ENCODE peak calls at places on chromosomes 13 and 19, in nine cellular contexts. One of them, this sample, is unnamed.
A peak's percentile ranks its signal among the peaks of the same experiment; 100 is the strongest.

GRCh38 chr19:5571777-5572176 is 4.0 kb upstream of the TINCR start:
- DNase-seq in body of pancreas: no peak
- DNase-seq in Peyer's patch: no peak
- DNase-seq in CD8-positive, alpha-beta T cell: no peak
- DNase-seq in astrocyte: no peak
- DNase-seq in sigmoid colon: no peak
- DNase-seq in esophagus squamous epithelium: no peak
- DNase-seq in right atrium auricular region: no peak
- DNase-seq in esophagus muscularis mucosa: no peak
- DNase-seq in this sample: no peak

GRCh38 chr19:4768934-4769777 is 22.4 kb upstream of the FEM1A start:
- DNase-seq in right atrium auricular region: peak; percentile 66
- DNase-seq in esophagus squamous epithelium: no peak
- DNase-seq in body of pancreas: peak; percentile 90
- DNase-seq in sigmoid colon: peak; percentile 85
- DNase-seq in CD8-positive, alpha-beta T cell: peak; percentile 78
- DNase-seq in astrocyte: peak; percentile 72
- DNase-seq in Peyer's patch: peak; percentile 82
- DNase-seq in esophagus muscularis mucosa: no peak
- DNase-seq in this sample: peak; percentile 74

GRCh38 chr13:44755872-44756271 is 179.7 kb upstream of the TSC22D1 start:
- DNase-seq in sigmoid colon: no peak
- DNase-seq in body of pancreas: no peak
- DNase-seq in astrocyte: peak; percentile 86
- DNase-seq in right atrium auricular region: no peak
- DNase-seq in CD8-positive, alpha-beta T cell: no peak
- DNase-seq in Peyer's patch: no peak
- DNase-seq in esophagus squamous epithelium: no peak
- DNase-seq in esophagus muscularis mucosa: no peak
- DNase-seq in this sample: no peak

GRCh38 chr19:29467824-29468401 is 57.9 kb upstream of the VSTM2B start:
- DNase-seq in Peyer's patch: no peak
- DNase-seq in esophagus squamous epithelium: no peak
- DNase-seq in sigmoid colon: no peak
- DNase-seq in CD8-positive, alpha-beta T cell: peak; percentile 16
- DNase-seq in astrocyte: no peak
- DNase-seq in body of pancreas: no peak
- DNase-seq in esophagus muscularis mucosa: peak; percentile 53
- DNase-seq in right atrium auricular region: no peak
- DNase-seq in this sample: no peak

GRCh38 chr19:19588546-19588945 is 29.9 kb downstream of the PBX4 start:
- DNase-seq in CD8-positive, alpha-beta T cell: no peak
- DNase-seq in body of pancreas: no peak
- DNase-seq in esophagus muscularis mucosa: no peak
- DNase-seq in esophagus squamous epithelium: no peak
- DNase-seq in astrocyte: no peak
- DNase-seq in sigmoid colon: no peak
- DNase-seq in Peyer's patch: no peak
- DNase-seq in right atrium auricular region: no peak
- DNase-seq in this sample: no peak

GRCh38 chr13:46178821-46179220 is 3.2 kb downstream of the LCP1 start:
- DNase-seq in right atrium auricular region: no peak
- DNase-seq in Peyer's patch: no peak
- DNase-seq in body of pancreas: no peak
- DNase-seq in sigmoid colon: no peak
- DNase-seq in esophagus squamous epithelium: no peak
- DNase-seq in esophagus muscularis mucosa: no peak
- DNase-seq in astrocyte: no peak
- DNase-seq in CD8-positive, alpha-beta T cell: no peak
- DNase-seq in this sample: no peak

GRCh38 chr13:48653074-48654054 is at the start of gene CYSLTR2:
- DNase-seq in esophagus squamous epithelium: no peak
- DNase-seq in CD8-positive, alpha-beta T cell: no peak
- DNase-seq in body of pancreas: no peak
- DNase-seq in esophagus muscularis mucosa: peak; percentile 55
- DNase-seq in Peyer's patch: no peak
- DNase-seq in right atrium auricular region: no peak
- DNase-seq in astrocyte: peak; percentile 56
- DNase-seq in sigmoid colon: no peak
- DNase-seq in this sample: peak; percentile 9

GRCh38 chr13:101085551-101085950 is 330.8 kb downstream of the NALCN start:
- DNase-seq in astrocyte: no peak
- DNase-seq in esophagus muscularis mucosa: no peak
- DNase-seq in sigmoid colon: no peak
- DNase-seq in CD8-positive, alpha-beta T cell: no peak
- DNase-seq in esophagus squamous epithelium: no peak
- DNase-seq in right atrium auricular region: no peak
- DNase-seq in body of pancreas: no peak
- DNase-seq in Peyer's patch: no peak
- DNase-seq in this sample: no peak

GRCh38 chr19:10988921-10989320 is 28.1 kb downstream of the SMARCA4 start:
- DNase-seq in esophagus muscularis mucosa: no peak
- DNase-seq in CD8-positive, alpha-beta T cell: no peak
- DNase-seq in right atrium auricular region: no peak
- DNase-seq in sigmoid colon: no peak
- DNase-seq in body of pancreas: no peak
- DNase-seq in esophagus squamous epithelium: no peak
- DNase-seq in astrocyte: no peak
- DNase-seq in Peyer's patch: no peak
- DNase-seq in this sample: no peak

GRCh38 chr13:91031508-91031907 is 316.0 kb upstream of the MIR17HG start:
- DNase-seq in sigmoid colon: no peak
- DNase-seq in CD8-positive, alpha-beta T cell: no peak
- DNase-seq in body of pancreas: no peak
- DNase-seq in Peyer's patch: no peak
- DNase-seq in right atrium auricular region: no peak
- DNase-seq in esophagus squamous epithelium: no peak
- DNase-seq in astrocyte: no peak
- DNase-seq in esophagus muscularis mucosa: no peak
- DNase-seq in this sample: no peak

GRCh38 chr13:40313269-40314200 is 352.9 kb downstream of the FOXO1 start:
- DNase-seq in sigmoid colon: no peak
- DNase-seq in body of pancreas: no peak
- DNase-seq in esophagus squamous epithelium: no peak
- DNase-seq in right atrium auricular region: no peak
- DNase-seq in Peyer's patch: no peak
- DNase-seq in CD8-positive, alpha-beta T cell: no peak
- DNase-seq in astrocyte: peak; percentile 45
- DNase-seq in esophagus muscularis mucosa: peak; percentile 86
- DNase-seq in this sample: no peak

GRCh38 chr13:77749481-77749880 is 52.0 kb downstream of the SLAIN1 start:
- DNase-seq in sigmoid colon: no peak
- DNase-seq in esophagus squamous epithelium: no peak
- DNase-seq in body of pancreas: no peak
- DNase-seq in astrocyte: no peak
- DNase-seq in right atrium auricular region: no peak
- DNase-seq in CD8-positive, alpha-beta T cell: no peak
- DNase-seq in esophagus muscularis mucosa: no peak
- DNase-seq in Peyer's patch: no peak
- DNase-seq in this sample: no peak

GRCh38 chr13:113506025-113506685 is 15.6 kb upstream of the DCUN1D2 start:
- DNase-seq in body of pancreas: no peak
- DNase-seq in Peyer's patch: no peak
- DNase-seq in right atrium auricular region: no peak
- DNase-seq in esophagus squamous epithelium: no peak
- DNase-seq in sigmoid colon: no peak
- DNase-seq in CD8-positive, alpha-beta T cell: no peak
- DNase-seq in astrocyte: no peak
- DNase-seq in esophagus muscularis mucosa: no peak
- DNase-seq in this sample: no peak

GRCh38 chr13:106109391-106109791 is 426.1 kb downstream of the EFNB2 start:
- DNase-seq in esophagus muscularis mucosa: no peak
- DNase-seq in Peyer's patch: no peak
- DNase-seq in CD8-positive, alpha-beta T cell: no peak
- DNase-seq in sigmoid colon: no peak
- DNase-seq in right atrium auricular region: no peak
- DNase-seq in body of pancreas: no peak
- DNase-seq in esophagus squamous epithelium: no peak
- DNase-seq in astrocyte: peak; percentile 60
- DNase-seq in this sample: no peak

GRCh38 chr19:33705860-33706259 is 84.1 kb downstream of the CHST8 start:
- DNase-seq in esophagus muscularis mucosa: no peak
- DNase-seq in body of pancreas: no peak
- DNase-seq in CD8-positive, alpha-beta T cell: no peak
- DNase-seq in sigmoid colon: peak; percentile 25
- DNase-seq in astrocyte: no peak
- DNase-seq in right atrium auricular region: no peak
- DNase-seq in esophagus squamous epithelium: no peak
- DNase-seq in Peyer's patch: no peak
- DNase-seq in this sample: no peak

GRCh38 chr19:49950956-49951526 is 9.9 kb downstream of the SIGLEC11 start:
- DNase-seq in Peyer's patch: no peak
- DNase-seq in sigmoid colon: no peak
- DNase-seq in body of pancreas: no peak
- DNase-seq in esophagus squamous epithelium: no peak
- DNase-seq in astrocyte: no peak
- DNase-seq in esophagus muscularis mucosa: no peak
- DNase-seq in right atrium auricular region: no peak
- DNase-seq in CD8-positive, alpha-beta T cell: no peak
- DNase-seq in this sample: no peak

GRCh38 chr13:93700115-93700514 is 473.5 kb downstream of the GPC6 start:
- DNase-seq in Peyer's patch: no peak
- DNase-seq in body of pancreas: no peak
- DNase-seq in CD8-positive, alpha-beta T cell: no peak
- DNase-seq in astrocyte: peak; percentile 70
- DNase-seq in sigmoid colon: no peak
- DNase-seq in esophagus squamous epithelium: no peak
- DNase-seq in right atrium auricular region: no peak
- DNase-seq in esophagus muscularis mucosa: no peak
- DNase-seq in this sample: no peak

GRCh38 chr19:56834564-56835375 is 5.8 kb downstream of the PEG3 start:
- DNase-seq in astrocyte: no peak
- DNase-seq in right atrium auricular region: no peak
- DNase-seq in sigmoid colon: no peak
- DNase-seq in Peyer's patch: no peak
- DNase-seq in CD8-positive, alpha-beta T cell: no peak
- DNase-seq in esophagus muscularis mucosa: no peak
- DNase-seq in esophagus squamous epithelium: no peak
- DNase-seq in body of pancreas: no peak
- DNase-seq in this sample: no peak

GRCh38 chr13:32278456-32278855 is 36.7 kb downstream of the ZAR1L start:
- DNase-seq in CD8-positive, alpha-beta T cell: no peak
- DNase-seq in body of pancreas: no peak
- DNase-seq in sigmoid colon: no peak
- DNase-seq in astrocyte: peak; percentile 82
- DNase-seq in esophagus muscularis mucosa: no peak
- DNase-seq in Peyer's patch: no peak
- DNase-seq in right atrium auricular region: no peak
- DNase-seq in esophagus squamous epithelium: no peak
- DNase-seq in this sample: no peak

GRCh38 chr19:38318595-38319142 is 976 bp upstream of the KCNK6 start:
- DNase-seq in Peyer's patch: no peak
- DNase-seq in body of pancreas: no peak
- DNase-seq in CD8-positive, alpha-beta T cell: no peak
- DNase-seq in astrocyte: no peak
- DNase-seq in esophagus squamous epithelium: no peak
- DNase-seq in right atrium auricular region: no peak
- DNase-seq in sigmoid colon: peak; percentile 86
- DNase-seq in esophagus muscularis mucosa: no peak
- DNase-seq in this sample: no peak

DNA sequence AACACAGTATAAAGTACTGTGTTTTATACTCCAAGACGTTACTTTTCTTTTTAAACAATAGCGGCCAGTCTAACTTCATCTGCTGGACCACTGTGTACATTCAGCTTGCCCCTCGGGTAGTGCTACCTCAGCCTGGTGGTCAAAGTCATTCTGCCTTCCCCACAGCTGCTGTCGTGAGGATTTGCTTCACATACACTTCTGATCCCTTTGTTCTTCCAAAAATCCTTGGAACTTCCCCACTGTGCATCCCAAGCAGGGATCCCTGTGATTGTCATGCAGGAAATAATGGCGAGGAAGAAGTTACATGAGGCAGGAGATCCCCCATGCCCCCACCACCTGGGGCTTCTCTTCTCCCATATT is 234.9 kb upstream of the STARD13 start:
- DNase-seq in right atrium auricular region: no peak
- DNase-seq in Peyer's patch: no peak
- DNase-seq in esophagus squamous epithelium: no peak
- DNase-seq in esophagus muscularis mucosa: no peak
- DNase-seq in CD8-positive, alpha-beta T cell: no peak
- DNase-seq in body of pancreas: no peak
- DNase-seq in astrocyte: no peak
- DNase-seq in sigmoid colon: no peak
- DNase-seq in this sample: no peak
- H3K4me1 ChIP-seq in right atrium auricular region: peaks cover 10% of the 10 kb centered on the region
- H3K4me1 ChIP-seq in Peyer's patch: no peaks in the 10 kb centered on the region
- H3K4me1 ChIP-seq in esophagus squamous epithelium: no peaks in the 10 kb centered on the region
- H3K4me1 ChIP-seq in esophagus muscularis mucosa: peaks cover 27% of the 10 kb centered on the region
- H3K4me1 ChIP-seq in CD8-positive, alpha-beta T cell: no peaks in the 10 kb centered on the region
- H3K4me1 ChIP-seq in body of pancreas: peaks cover 8% of the 10 kb centered on the region
- H3K4me1 ChIP-seq in astrocyte: peaks cover 21% of the 10 kb centered on the region
- H3K4me1 ChIP-seq in sigmoid colon: no peaks in the 10 kb centered on the region
- H3K4me1 ChIP-seq in this sample: no peaks in the 10 kb centered on the region

GRCh38 chr19:6737284-6737872 is at the start of gene GPR108:
- DNase-seq in esophagus muscularis mucosa: peak; percentile 100
- DNase-seq in right atrium auricular region: peak; percentile 100
- DNase-seq in body of pancreas: peak; percentile 100
- DNase-seq in astrocyte: peak; percentile 100
- DNase-seq in Peyer's patch: peak; percentile 100
- DNase-seq in sigmoid colon: peak; percentile 100
- DNase-seq in esophagus squamous epithelium: peak; percentile 99
- DNase-seq in CD8-positive, alpha-beta T cell: peak; percentile 99
- DNase-seq in this sample: peak; percentile 100
- H3K4me1 ChIP-seq in esophagus muscularis mucosa: peaks cover 45% of the 10 kb centered on the region
- H3K4me1 ChIP-seq in right atrium auricular region: peaks cover 47% of the 10 kb centered on the region
- H3K4me1 ChIP-seq in body of pancreas: peaks cover 43% of the 10 kb centered on the region
- H3K4me1 ChIP-seq in astrocyte: peaks cover 25% of the 10 kb centered on the region
- H3K4me1 ChIP-seq in Peyer's patch: peaks cover 34% of the 10 kb centered on the region
- H3K4me1 ChIP-seq in sigmoid colon: no peaks in the 10 kb centered on the region
- H3K4me1 ChIP-seq in esophagus squamous epithelium: peaks cover 36% of the 10 kb centered on the region
- H3K4me1 ChIP-seq in CD8-positive, alpha-beta T cell: peaks cover 42% of the 10 kb centered on the region
- H3K4me1 ChIP-seq in this sample: peaks cover 44% of the 10 kb centered on the region

DNA sequence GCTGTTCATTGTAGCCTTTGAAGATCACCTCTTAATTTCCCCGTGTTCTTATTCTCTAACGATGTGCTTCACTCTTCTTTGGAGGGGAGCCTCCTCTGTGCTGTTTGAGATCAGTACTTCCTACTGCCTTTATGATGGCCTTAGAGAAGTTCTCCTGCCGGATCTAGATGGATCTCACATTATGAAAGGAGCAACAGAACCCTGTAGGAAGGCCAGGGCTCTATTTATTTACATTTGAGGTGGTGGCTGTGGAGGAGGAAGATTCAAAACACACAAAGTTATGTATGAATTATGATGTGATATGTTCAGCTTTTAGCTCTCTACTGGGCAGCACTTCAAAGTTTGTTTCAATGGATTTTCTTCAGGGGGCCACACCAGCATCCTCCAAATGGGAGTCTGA is 322.3 kb downstream of the DLEU7 start:
- DNase-seq in sigmoid colon: no peak
- DNase-seq in astrocyte: no peak
- DNase-seq in esophagus squamous epithelium: no peak
- DNase-seq in esophagus muscularis mucosa: no peak
- DNase-seq in body of pancreas: no peak
- DNase-seq in right atrium auricular region: no peak
- DNase-seq in Peyer's patch: no peak
- DNase-seq in CD8-positive, alpha-beta T cell: no peak
- DNase-seq in this sample: no peak
- H3K4me1 ChIP-seq in sigmoid colon: no peaks in the 10 kb centered on the region
- H3K4me1 ChIP-seq in astrocyte: no peaks in the 10 kb centered on the region
- H3K4me1 ChIP-seq in esophagus squamous epithelium: peaks cover 2% of the 10 kb centered on the region
- H3K4me1 ChIP-seq in esophagus muscularis mucosa: peaks cover 57% of the 10 kb centered on the region
- H3K4me1 ChIP-seq in body of pancreas: peaks cover 36% of the 10 kb centered on the region
- H3K4me1 ChIP-seq in right atrium auricular region: peaks cover 34% of the 10 kb centered on the region
- H3K4me1 ChIP-seq in Peyer's patch: no peaks in the 10 kb centered on the region
- H3K4me1 ChIP-seq in CD8-positive, alpha-beta T cell: no peaks in the 10 kb centered on the region
- H3K4me1 ChIP-seq in this sample: no peaks in the 10 kb centered on the region

GRCh38 chr19:14517840-14518505 is at the start of gene DNAJB1:
- DNase-seq in right atrium auricular region: peak; percentile 77
- DNase-seq in esophagus squamous epithelium: no peak
- DNase-seq in CD8-positive, alpha-beta T cell: peak; percentile 68
- DNase-seq in astrocyte: peak; percentile 47
- DNase-seq in body of pancreas: peak; percentile 83
- DNase-seq in esophagus muscularis mucosa: no peak
- DNase-seq in sigmoid colon: peak; percentile 92
- DNase-seq in Peyer's patch: peak; percentile 91
- DNase-seq in this sample: no peak
- H3K4me1 ChIP-seq in right atrium auricular region: peaks cover 43% of the 10 kb centered on the region
- H3K4me1 ChIP-seq in esophagus squamous epithelium: peaks cover 50% of the 10 kb centered on the region
- H3K4me1 ChIP-seq in CD8-positive, alpha-beta T cell: peaks cover 68% of the 10 kb centered on the region
- H3K4me1 ChIP-seq in astrocyte: peaks cover 34% of the 10 kb centered on the region
- H3K4me1 ChIP-seq in body of pancreas: peaks cover 58% of the 10 kb centered on the region
- H3K4me1 ChIP-seq in esophagus muscularis mucosa: peaks cover 49% of the 10 kb centered on the region
- H3K4me1 ChIP-seq in sigmoid colon: no peaks in the 10 kb centered on the region
- H3K4me1 ChIP-seq in Peyer's patch: peaks cover 18% of the 10 kb centered on the region
- H3K4me1 ChIP-seq in this sample: peaks cover 75% of the 10 kb centered on the region

This sample was measured in CD4-positive, CD25-positive, alpha-beta regulatory T cell.